ENCODE peak calls at places on chromosomes 13 and 19, in four cellular contexts. B is sciatic nerve, Q is fibroblast of lung, G is cardiac septum. H is an unnamed sample.

GRCh38 chr13:30831515-30831914 is 74.6 kb upstream of the MEDAG start:
- DNase-seq in B (no peak), Q (no peak), G (no peak), H (no peak)

GRCh38 chr19:50258918-50259372 is 55.5 kb downstream of the MYH14 start:
- DNase-seq in B (no peak), Q (no peak), G (no peak), H (peak; percentile 57)

GRCh38 chr19:23460656-23461055 is 65.4 kb upstream of the ZNF91 start:
- DNase-seq in B (no peak), Q (no peak), G (no peak), H (no peak)

GRCh38 chr13:90070837-90071525 is 1276.5 kb upstream of the MIR17HG start:
- DNase-seq in B (no peak), Q (no peak), G (no peak), H (no peak)

GRCh38 chr19:35513231-35513974 is at the start of gene DMKN:
- DNase-seq in B (no peak), Q (peak; percentile 41), G (no peak), H (no peak)

GRCh38 chr13:67267136-67267535 is 37.0 kb upstream of the PCDH9 start:
- DNase-seq in B (no peak), Q (peak; percentile 5), G (no peak), H (no peak)

GRCh38 chr13:39209731-39210633 is 171.7 kb downstream of the NHLRC3 start:
- DNase-seq in B (no peak), Q (peak; percentile 51), G (no peak), H (no peak)

GRCh38 chr19:16112778-16113177 is 1.1 kb downstream of the RAB8A start:
- DNase-seq in B (no peak), Q (no peak), G (no peak), H (no peak)

GRCh38 chr13:27338816-27339215 is 68.2 kb downstream of the RASL11A start:
- DNase-seq in B (no peak), Q (no peak), G (no peak), H (peak; percentile 73)

GRCh38 chr13:53445682-53446081 is 417.1 kb downstream of the OLFM4 start:
- DNase-seq in B (no peak), Q (no peak), G (no peak), H (no peak)

GRCh38 chr19:6806488-6806887 is 34.0 kb downstream of the VAV1 start:
- DNase-seq in B (no peak), Q (no peak), G (no peak), H (no peak)

GRCh38 chr19:38004505-38005223 is 97.7 kb downstream of the SIPA1L3 start:
- DNase-seq in B (peak; percentile 86), Q (peak; percentile 97), G (peak; percentile 85), H (peak; percentile 92)

GRCh38 chr13:36006347-36006746 is 124.8 kb downstream of the DCLK1 start:
- DNase-seq in B (no peak), Q (peak; percentile 76), G (no peak), H (no peak)

GRCh38 chr13:30376426-30377311 is 45.6 kb upstream of the UBE2L5 start:
- DNase-seq in B (no peak), Q (no peak), G (no peak), H (no peak)

GRCh38 chr19:676343-677105 is at the start of gene FSTL3:
- DNase-seq in B (no peak), Q (peak; percentile 34), G (no peak), H (peak; percentile 52)

GRCh38 chr13:77325371-77325941 is 1.4 kb downstream of the MYCBP2 start:
- DNase-seq in B (no peak), Q (peak; percentile 28), G (no peak), H (no peak)

GRCh38 chr19:4446801-4447200 is 10.8 kb downstream of the UBXN6 start:
- DNase-seq in B (no peak), Q (no peak), G (no peak), H (no peak)

H was measured in neural progenitor cell.